ENCODE peak calls at places on chromosomes 6 and 20, in eight cellular contexts. W is EH; L is PC-9; O is nucleus accumbens; Y is mesendoderm; H is activated CD8-positive, alpha-beta memory T cell treated with anti-CD3 and anti-CD28 coated beads for 4 hours; V is transverse colon; E is Kasumi-1. K is an unnamed sample.

GRCh38 chr6:1024587-1024986 is 287.3 kb upstream of the FOXQ1 start:
- DNase-seq in Y (peak), O (no peak), L (peak), W (peak), E (no peak), H (no peak), V (peak), K (peak)

GRCh38 chr20:61684136-61684535 is 381.5 kb downstream of the TAF4 start:
- DNase-seq in L (no peak), W (no peak), E (no peak), H (no peak), Y (no peak), O (no peak), V (no peak), K (no peak)

GRCh38 chr20:51930775-51931174 is 128.5 kb upstream of the SALL4 start:
- DNase-seq in V (no peak), W (peak), E (no peak), O (no peak), H (no peak), Y (peak), L (no peak), K (peak)

GRCh38 chr6:144063246-144063743 is 32.1 kb downstream of the SF3B5 start:
- DNase-seq in W (no peak), L (no peak), V (peak), E (peak), Y (peak), O (no peak), H (no peak), K (no peak)

GRCh38 chr6:118725944-118726343 is 74.6 kb upstream of the CEP85L start:
- DNase-seq in O (no peak), E (peak), H (peak), V (no peak), W (no peak), Y (peak), L (no peak), K (no peak)

GRCh38 chr6:169071394-169071793 is 182.3 kb downstream of the THBS2 start:
- DNase-seq in L (no peak), Y (no peak), V (no peak), W (peak), E (no peak), O (no peak), H (no peak), K (no peak)

GRCh38 chr6:122995930-122996796 is at the start of gene CLVS2:
- DNase-seq in E (no peak), W (no peak), H (no peak), V (no peak), O (no peak), Y (peak), L (no peak), K (no peak)

GRCh38 chr6:112332274-112332673 is 14.9 kb upstream of the RFPL4B start:
- DNase-seq in W (peak), O (no peak), L (peak), E (no peak), H (no peak), Y (no peak), V (no peak), K (peak)

GRCh38 chr20:24686156-24686555 is 216.7 kb downstream of the SYNDIG1 start:
- DNase-seq in Y (no peak), V (no peak), O (no peak), H (no peak), L (no peak), W (no peak), E (no peak), K (no peak)

GRCh38 chr20:12925214-12925755 is 83.5 kb upstream of the SPTLC3 start:
- DNase-seq in H (no peak), O (no peak), V (peak), Y (peak), E (peak), L (peak), W (peak), K (peak)

GRCh38 chr20:17533396-17533795 is 2.2 kb upstream of the BFSP1 start:
- DNase-seq in E (peak), Y (peak), V (no peak), L (peak), W (peak), H (no peak), O (no peak), K (peak)

GRCh38 chr20:6635034-6635736 is 132.3 kb upstream of the BMP2 start:
- DNase-seq in H (no peak), V (no peak), W (no peak), Y (no peak), E (no peak), L (no peak), O (no peak), K (no peak)

GRCh38 chr6:148885154-148885870 is 138.5 kb downstream of the UST start:
- DNase-seq in Y (no peak), V (no peak), W (peak), H (no peak), E (no peak), L (no peak), O (no peak), K (no peak)

GRCh38 chr20:17541996-17542395 is 10.8 kb upstream of the BFSP1 start:
- DNase-seq in L (peak), H (no peak), W (peak), Y (peak), V (no peak), E (no peak), O (no peak), K (no peak)

GRCh38 chr6:21666200-21666671 is 72.7 kb downstream of the SOX4 start:
- DNase-seq in E (peak), W (peak), O (no peak), V (peak), H (no peak), Y (peak), L (no peak), K (no peak)

GRCh38 chr6:25259756-25260155 is 19.4 kb upstream of the CARMIL1 start:
- DNase-seq in V (no peak), H (no peak), E (no peak), O (no peak), W (no peak), Y (no peak), L (no peak), K (no peak)

GRCh38 chr6:112008482-112008881 is 45.4 kb upstream of the CCN6 start:
- DNase-seq in W (peak), Y (no peak), H (no peak), O (no peak), E (no peak), V (no peak), L (no peak), K (no peak)

GRCh38 chr20:49415005-49415663 is 67.3 kb downstream of the KCNB1 start:
- DNase-seq in H (no peak), V (no peak), Y (no peak), E (no peak), O (no peak), L (no peak), W (no peak), K (no peak)

GRCh38 chr6:100622907-100623692 is 158.4 kb upstream of the SIM1 start:
- DNase-seq in O (no peak), Y (no peak), L (no peak), V (no peak), E (no peak), W (peak), H (no peak), K (peak)

GRCh38 chr6:45021652-45022051 is 306.5 kb upstream of the RUNX2 start:
- DNase-seq in L (no peak), V (no peak), O (no peak), H (no peak), Y (no peak), W (peak), E (peak), K (no peak)

GRCh38 chr6:167119680-167120556 is 3.0 kb upstream of the CCR6 start:
- DNase-seq in H (no peak), V (peak), O (no peak), L (no peak), Y (no peak), W (no peak), E (no peak), K (no peak)

GRCh38 chr20:48682529-48683385 is 145.0 kb downstream of the PREX1 start:
- DNase-seq in O (no peak), V (peak), Y (peak), E (peak), H (no peak), W (peak), L (peak), K (peak)

GRCh38 chr6:41336824-41337223 is 1.4 kb downstream of the NCR2 start:
- DNase-seq in W (no peak), L (no peak), O (no peak), Y (no peak), V (no peak), H (no peak), E (no peak), K (no peak)

K was measured in AG09309.